ENCODE peak calls at places on chromosomes 7 and 10, in four cellular contexts. B is stimulated activated CD4-positive, alpha-beta T cell treated with anti-CD3 and anti-CD28 coated beads, Interleukin-15, amount 100 ng/mL, for 24 hours; Z is HepG2; U is AG04450. M is an unnamed sample.

GRCh38 chr10:5592070-5592469 is 67.3 kb downstream of the CALML3 start:
- DNase-seq in B (no peak), Z (no peak), U (no peak), M (no peak)

GRCh38 chr10:46520941-46521340 is 35.5 kb downstream of the GPRIN2 start:
- DNase-seq in B (peak), Z (no peak), U (no peak), M (no peak)

GRCh38 chr7:121195859-121196588 is 132.8 kb upstream of the WNT16 start:
- DNase-seq in B (no peak), Z (no peak), U (no peak), M (no peak)

GRCh38 chr10:78260141-78260540 is 226.5 kb downstream of the RPS24 start:
- DNase-seq in B (no peak), Z (peak), U (no peak), M (no peak)

GRCh38 chr10:95406651-95407280 is 116.0 kb upstream of the PDLIM1 start:
- DNase-seq in B (no peak), Z (no peak), U (no peak), M (no peak)

GRCh38 chr7:15920953-15921352 is 234.5 kb upstream of the MEOX2 start:
- DNase-seq in B (no peak), Z (no peak), U (no peak), M (no peak)

GRCh38 chr10:4883079-4883739 is 57.2 kb downstream of the AKR1E2 start:
- DNase-seq in B (no peak), Z (peak), U (peak), M (no peak)

GRCh38 chr7:55592492-55592891 is 20.2 kb upstream of the VOPP1 start:
- DNase-seq in B (no peak), Z (no peak), U (no peak), M (no peak)

GRCh38 chr10:48973065-48973464 is 33.4 kb upstream of the LRRC18 start:
- DNase-seq in B (no peak), Z (no peak), U (no peak), M (no peak)

GRCh38 chr7:4738711-4739527 is 36.5 kb upstream of the AP5Z1 start:
- DNase-seq in B (peak), Z (peak), U (no peak), M (peak)

GRCh38 chr7:43864126-43864525 is 5.2 kb downstream of the MRPS24 start:
- DNase-seq in B (no peak), Z (no peak), U (no peak), M (no peak)

GRCh38 chr7:36775061-36775631 is 50.9 kb upstream of the AOAH start:
- DNase-seq in B (no peak), Z (no peak), U (no peak), M (no peak)

GRCh38 chr10:31745612-31746376 is 182.8 kb downstream of the ARHGAP12 start:
- DNase-seq in B (peak), Z (peak), U (peak), M (no peak)

GRCh38 chr7:150357771-150358427 is 10.7 kb upstream of the REPIN1 start:
- DNase-seq in B (no peak), Z (no peak), U (no peak), M (no peak)

GRCh38 chr7:26891400-26892355 is 27.3 kb upstream of the SKAP2 start:
- DNase-seq in B (no peak), Z (no peak), U (no peak), M (no peak)

GRCh38 chr10:125868372-125868975 is 12.6 kb downstream of the DHX32 start:
- DNase-seq in B (peak), Z (peak), U (peak), M (peak)

GRCh38 chr7:118104812-118105441 is 79.0 kb upstream of the LSM8 start:
- DNase-seq in B (no peak), Z (no peak), U (no peak), M (no peak)

GRCh38 chr7:42014625-42015412 is 222.2 kb downstream of the GLI3 start:
- DNase-seq in B (peak), Z (peak), U (no peak), M (no peak)

GRCh38 chr10:123781956-123782500 is 109.6 kb downstream of the CPXM2 start:
- DNase-seq in B (no peak), Z (no peak), U (no peak), M (no peak)

GRCh38 chr7:23334482-23335056 is 35.4 kb downstream of the MALSU1 start:
- DNase-seq in B (no peak), Z (peak), U (peak), M (peak)

GRCh38 chr10:13973742-13974141 is 357.0 kb downstream of the FRMD4A start:
- DNase-seq in B (no peak), Z (no peak), U (no peak), M (no peak)

GRCh38 chr7:8133955-8134733 is 127.8 kb downstream of the ICA1 start:
- DNase-seq in B (peak), Z (no peak), U (no peak), M (no peak)

GRCh38 chr7:55280031-55280454 is 85.1 kb upstream of the LANCL2 start:
- DNase-seq in B (peak), Z (peak), U (peak), M (peak)

GRCh38 chr10:115958043-115958442 is 315.0 kb downstream of the GFRA1 start:
- DNase-seq in B (no peak), Z (no peak), U (no peak), M (no peak)

GRCh38 chr7:45642044-45642443 is 67.9 kb downstream of the ADCY1 start:
- DNase-seq in B (no peak), Z (no peak), U (no peak), M (no peak)

GRCh38 chr7:159025161-159025779 is 119.4 kb downstream of the VIPR2 start:
- DNase-seq in B (no peak), Z (no peak), U (no peak), M (no peak)

GRCh38 chr10:6505300-6505699 is 74.8 kb downstream of the PRKCQ start:
- DNase-seq in B (no peak), Z (no peak), U (no peak), M (no peak)

GRCh38 chr10:118725784-118726507 is 28.8 kb downstream of the CACUL1 start:
- DNase-seq in B (no peak), Z (no peak), U (peak), M (no peak)

GRCh38 chr10:46293832-46294640 is 7.2 kb downstream of the ANTXRL start:
- DNase-seq in B (no peak), Z (no peak), U (no peak), M (no peak)

GRCh38 chr7:121006731-121007315 is 18.3 kb downstream of the CPED1 start:
- DNase-seq in B (no peak), Z (no peak), U (no peak), M (no peak)

GRCh38 chr7:150417863-150418262 is 32.6 kb upstream of the GIMAP8 start:
- DNase-seq in B (no peak), Z (no peak), U (no peak), M (no peak)

GRCh38 chr7:103989200-103989784 is at the start of gene RELN:
- DNase-seq in B (peak), Z (peak), U (no peak), M (no peak)

GRCh38 chr7:91759205-91759863 is 121.2 kb downstream of the MTERF1 start:
- DNase-seq in B (no peak), Z (peak), U (no peak), M (no peak)